ENCODE peak calls at places on chromosomes 1 and 21, in six cellular contexts. A is mucosa of descending colon; U is MM.1S; O is GM20000; B is CD8-positive, alpha-beta T cell; Q is uterus. T is an unnamed sample.

GRCh38 chr1:42175314-42176054 is 10.9 kb upstream of the GUCA2A start:
- DNase-seq in U (no peak), B (no peak), O (no peak), Q (no peak), A (no peak), T (no peak)

GRCh38 chr1:66940968-66941367 is 16.2 kb downstream of the MIER1 start:
- DNase-seq in B (no peak), U (no peak), Q (no peak), A (no peak), O (no peak), T (no peak)

GRCh38 chr1:63135174-63135512 is 187.2 kb upstream of the FOXD3 start:
- DNase-seq in Q (no peak), A (no peak), U (no peak), O (no peak), B (no peak), T (no peak)

GRCh38 chr1:198892065-198892464 is 253.2 kb downstream of the PTPRC start:
- DNase-seq in A (no peak), O (no peak), Q (no peak), B (no peak), U (no peak), T (no peak)

GRCh38 chr1:78286686-78287085 is 204.1 kb upstream of the PTGFR start:
- DNase-seq in O (no peak), Q (no peak), A (no peak), U (no peak), B (no peak), T (no peak)

GRCh38 chr1:88736633-88737248 is 52.7 kb downstream of the PKN2 start:
- DNase-seq in B (no peak), U (peak), A (no peak), O (no peak), Q (no peak), T (no peak)

GRCh38 chr1:89725016-89725380 is 92.1 kb downstream of the LRRC8C start:
- DNase-seq in Q (no peak), O (no peak), B (no peak), U (no peak), A (no peak), T (no peak)

GRCh38 chr1:41673355-41673754 is 188.9 kb upstream of the EDN2 start:
- DNase-seq in B (peak), U (peak), A (no peak), Q (no peak), O (peak), T (peak)

GRCh38 chr1:29956343-29957030 is 720.2 kb downstream of the PTPRU start:
- DNase-seq in A (no peak), Q (no peak), U (no peak), B (no peak), O (no peak), T (no peak)

GRCh38 chr1:233066087-233066486 is 115.7 kb downstream of the NTPCR start:
- DNase-seq in Q (no peak), O (no peak), B (no peak), U (no peak), A (no peak), T (no peak)

GRCh38 chr21:44802396-44803153 is 955 bp upstream of the UBE2G2 start:
- DNase-seq in B (no peak), O (peak), U (peak), A (no peak), Q (no peak), T (no peak)

GRCh38 chr21:46116189-46116845 is 18.4 kb downstream of the COL6A2 start:
- DNase-seq in U (no peak), Q (peak), A (peak), B (no peak), O (no peak), T (no peak)

GRCh38 chr1:43711524-43712386 is 4.4 kb downstream of the ST3GAL3 start:
- DNase-seq in A (no peak), B (no peak), O (no peak), U (peak), Q (no peak), T (no peak)

GRCh38 chr1:2545754-2546514 is 10.2 kb upstream of the TNFRSF14 start:
- DNase-seq in Q (peak), A (peak), O (peak), U (peak), B (peak), T (peak)

GRCh38 chr1:92475029-92475428 is 11.7 kb downstream of the GFI1 start:
- DNase-seq in U (no peak), Q (no peak), A (no peak), B (no peak), O (no peak), T (no peak)

GRCh38 chr1:234710381-234710780 is 100.4 kb upstream of the IRF2BP2 start:
- DNase-seq in B (no peak), Q (no peak), U (no peak), O (no peak), A (no peak), T (no peak)

GRCh38 chr21:29332461-29333354 is 34.0 kb downstream of the BACH1 start:
- DNase-seq in Q (no peak), A (no peak), O (no peak), B (no peak), U (no peak), T (no peak)

GRCh38 chr21:29334717-29335428 is 36.2 kb downstream of the BACH1 start:
- DNase-seq in B (no peak), A (no peak), U (no peak), Q (no peak), O (no peak), T (no peak)

GRCh38 chr21:29333355-29333746 is 34.6 kb downstream of the BACH1 start:
- DNase-seq in Q (no peak), U (no peak), A (no peak), O (no peak), B (no peak), T (no peak)

GRCh38 chr21:29338256-29338655 is 39.5 kb downstream of the BACH1 start:
- DNase-seq in B (no peak), A (no peak), O (no peak), Q (no peak), U (no peak), T (no peak)

DNA sequence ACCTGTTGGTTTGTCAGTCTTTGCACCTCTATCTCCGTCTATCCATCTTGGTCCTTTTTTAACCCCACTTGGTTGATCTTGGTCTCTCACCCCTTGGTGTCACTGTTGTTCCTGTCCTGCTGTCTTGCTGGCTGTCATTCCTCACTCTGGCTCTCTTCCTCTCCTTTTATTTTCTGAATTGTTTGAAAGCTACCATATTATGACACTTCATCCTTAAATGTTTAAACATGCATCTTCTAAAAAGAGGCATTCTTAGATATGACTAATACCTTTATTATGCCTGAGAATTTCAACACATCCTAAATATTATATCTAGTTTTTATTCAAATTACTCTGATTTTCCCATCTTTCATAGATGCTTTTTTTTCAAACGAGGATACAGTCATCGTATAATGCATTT is 37.0 kb downstream of the BACH1 start:
- DNase-seq in O (no peak), A (no peak), B (no peak), U (no peak), Q (no peak), T (no peak)
- TF ChIP-seq CTCF in O (no peak), A (no peak), B (no peak), U (no peak), Q (no peak), T (no peak)

GRCh38 chr1:96721053-96721381 is 567 bp upstream of the PTBP2 start:
- DNase-seq in A (no peak), Q (no peak), U (no peak), O (peak), B (no peak), T (no peak)

GRCh38 chr1:96722161-96722908 is 751 bp downstream of the PTBP2 start:
- DNase-seq in O (no peak), B (no peak), U (peak), A (peak), Q (peak), T (peak)

GRCh38 chr1:96723372-96723771 is 1.8 kb downstream of the PTBP2 start:
- DNase-seq in B (no peak), O (no peak), U (no peak), Q (no peak), A (no peak), T (no peak)

GRCh38 chr1:96721382-96722160 is at the start of gene PTBP2:
- DNase-seq in O (peak), B (peak), A (peak), Q (peak), U (peak), T (peak)
- TF ChIP-seq CTCF in O (no peak), B (no peak), A (no peak), Q (peak), U (no peak), T (no peak)

GRCh38 chr1:55503663-55504305 is 288.6 kb upstream of the USP24 start:
- DNase-seq in A (no peak), B (no peak), Q (no peak), O (no peak), U (no peak), T (no peak)

GRCh38 chr1:55506686-55507577 is 291.8 kb upstream of the USP24 start:
- DNase-seq in B (no peak), U (no peak), Q (no peak), O (no peak), A (peak), T (no peak)

GRCh38 chr1:55507578-55507931 is 292.4 kb upstream of the USP24 start:
- DNase-seq in B (no peak), O (no peak), A (no peak), U (no peak), Q (no peak), T (no peak)

GRCh38 chr1:55505326-55505725 is 290.2 kb upstream of the USP24 start:
- DNase-seq in O (no peak), A (no peak), Q (no peak), B (no peak), U (no peak), T (no peak)

GRCh38 chr1:55504306-55504706 is 289.1 kb upstream of the USP24 start:
- DNase-seq in U (no peak), B (no peak), O (no peak), Q (no peak), A (peak), T (no peak)
- TF ChIP-seq CTCF in U (no peak), B (no peak), O (no peak), Q (no peak), A (no peak), T (no peak)

DNA sequence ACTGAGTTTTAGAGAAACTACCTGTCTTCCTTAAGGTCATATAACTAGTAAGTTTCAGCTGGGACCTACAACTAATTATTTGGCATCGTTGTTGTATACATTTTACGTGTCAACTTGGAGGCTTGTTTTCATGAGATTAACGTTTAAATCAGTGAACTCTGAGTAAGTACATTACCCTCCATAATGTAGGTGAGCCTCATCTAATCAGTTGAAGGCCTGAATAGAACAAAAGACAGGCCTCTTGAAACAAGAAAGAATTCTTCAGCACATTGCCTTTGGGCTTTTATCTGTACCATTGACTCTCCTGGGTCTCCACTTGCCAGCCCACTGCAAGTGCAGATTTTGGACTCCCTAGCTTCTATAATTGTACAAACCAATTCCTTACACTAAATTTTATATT is 364.6 kb downstream of the ADGRL2 start:
- DNase-seq in U (no peak), Q (no peak), O (no peak), B (no peak), A (no peak), T (no peak)
- TF ChIP-seq CTCF in U (no peak), Q (no peak), O (no peak), B (no peak), A (no peak), T (no peak)

DNA sequence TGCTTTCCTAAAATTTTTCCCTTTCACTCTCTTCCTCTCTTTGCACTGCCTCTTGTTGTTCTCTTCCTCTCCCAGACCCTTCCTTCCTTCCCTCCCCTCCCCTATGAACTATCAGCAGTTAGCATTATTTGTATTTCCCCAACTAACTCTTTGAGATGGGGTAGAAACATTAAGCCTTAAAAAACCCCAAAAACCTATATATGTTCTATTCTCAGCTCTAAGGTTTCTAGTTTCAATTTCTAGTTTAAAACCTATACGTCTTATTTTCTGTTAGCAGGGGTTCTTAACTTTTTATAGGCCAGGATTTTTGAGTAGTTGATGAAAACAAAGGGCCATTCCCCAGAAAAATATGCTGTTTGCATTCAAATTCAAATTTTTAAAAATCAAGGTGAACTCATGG is 289.3 kb downstream of the PTBP2 start:
- DNase-seq in U (no peak), Q (no peak), O (no peak), A (no peak), B (no peak), T (no peak)
- TF ChIP-seq CTCF in U (no peak), Q (no peak), O (no peak), A (no peak), B (no peak), T (no peak)

GRCh38 chr1:243885806-243886205 is 35.8 kb upstream of the AKT3 start:
- DNase-seq in B (no peak), O (no peak), A (no peak), Q (no peak), U (no peak), T (no peak)

GRCh38 chr1:243896313-243896712 is 46.3 kb upstream of the AKT3 start:
- DNase-seq in O (no peak), A (no peak), B (no peak), U (no peak), Q (no peak), T (no peak)

GRCh38 chr1:243884603-243885002 is 34.6 kb upstream of the AKT3 start:
- DNase-seq in O (no peak), B (no peak), A (no peak), U (no peak), Q (no peak), T (no peak)

DNA sequence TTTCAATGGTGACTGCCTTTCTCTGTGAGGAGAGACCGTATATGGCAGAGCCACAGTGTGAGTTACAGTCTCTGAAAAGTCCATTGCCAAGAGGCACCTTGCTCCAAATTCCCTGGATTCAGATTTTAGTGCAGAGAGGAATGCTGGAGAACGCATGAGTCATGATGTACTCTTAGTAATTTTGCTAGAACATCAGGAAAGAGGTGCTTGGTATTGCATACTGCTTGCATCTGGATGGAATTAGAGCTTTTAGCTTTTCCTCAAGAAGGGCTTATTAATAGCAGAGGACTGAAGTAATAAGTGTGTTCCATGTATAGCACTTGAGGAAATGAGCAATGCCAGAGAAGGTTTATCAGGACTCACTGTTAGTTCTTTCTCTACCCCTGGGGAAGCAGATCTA is 40.5 kb upstream of the AKT3 start:
- DNase-seq in O (no peak), U (no peak), A (no peak), B (no peak), Q (no peak), T (no peak)
- TF ChIP-seq CTCF in O (no peak), U (no peak), A (no peak), B (no peak), Q (no peak), T (no peak)

GRCh38 chr1:171934664-171935063 is 93.4 kb downstream of the DNM3 start:
- DNase-seq in U (no peak), B (no peak), A (no peak), O (no peak), Q (no peak), T (no peak)

GRCh38 chr1:171931752-171932151 is 90.5 kb downstream of the DNM3 start:
- DNase-seq in U (no peak), O (no peak), Q (no peak), B (no peak), A (no peak), T (no peak)

GRCh38 chr1:171935086-171935485 is 93.8 kb downstream of the DNM3 start:
- DNase-seq in O (no peak), B (no peak), U (no peak), A (no peak), Q (no peak), T (no peak)

DNA sequence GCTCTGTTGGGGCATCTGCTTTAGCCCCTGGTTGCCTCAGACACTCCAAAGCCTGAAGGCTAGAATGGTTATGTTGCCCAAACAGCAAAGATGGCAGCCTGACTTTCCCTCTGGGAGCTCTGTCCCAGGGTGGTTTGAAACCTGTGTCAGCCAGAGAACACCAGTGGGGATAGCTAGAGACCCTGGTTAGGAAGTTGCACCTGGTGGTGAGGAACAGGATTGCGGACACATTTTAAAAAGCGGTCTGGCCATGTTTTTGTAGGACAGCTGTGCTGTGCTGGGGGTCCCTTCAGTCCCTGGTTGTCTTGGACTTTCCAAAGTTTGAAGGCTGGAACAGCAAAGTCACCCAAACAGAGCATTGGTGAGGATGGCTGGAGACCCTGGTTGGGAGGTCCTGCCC is 87.8 kb downstream of the DNM3 start:
- DNase-seq in B (no peak), O (no peak), A (no peak), Q (no peak), U (no peak), T (no peak)
- TF ChIP-seq CTCF in B (no peak), O (no peak), A (no peak), Q (no peak), U (peak), T (no peak)

DNA sequence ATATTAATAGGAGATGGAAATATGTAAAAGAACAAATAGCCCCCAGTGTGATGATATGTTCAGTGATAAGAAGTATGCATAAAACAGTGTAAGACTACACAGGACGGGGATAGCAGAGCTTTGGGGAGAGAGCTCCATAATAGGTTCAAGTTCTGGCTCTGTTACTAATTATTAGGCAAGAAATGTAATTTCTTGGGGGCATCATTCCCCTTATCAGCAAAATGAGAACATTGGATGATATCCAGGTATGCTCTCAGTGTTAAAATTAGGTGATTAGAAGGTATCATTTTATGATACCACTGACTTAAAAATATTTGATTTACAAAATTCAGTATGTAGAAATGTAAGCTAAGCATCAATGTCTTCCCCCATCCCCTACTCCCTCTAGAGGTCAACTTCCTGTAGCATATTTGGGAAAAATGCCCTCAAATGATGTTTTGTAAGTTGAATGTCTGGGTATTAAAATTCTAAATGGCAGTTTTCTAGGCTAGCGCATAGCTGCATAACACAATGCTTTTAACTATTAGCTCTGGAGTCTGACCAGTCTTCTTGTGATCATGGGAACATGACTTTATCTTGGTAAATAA is 585.7 kb upstream of the CAMK1G start:
- DNase-seq in A (no peak), Q (no peak), U (no peak), B (no peak), O (no peak), T (no peak)
- TF ChIP-seq CTCF in A (no peak), Q (no peak), U (peak), B (no peak), O (no peak), T (peak)

GRCh38 chr1:179774033-179774432 is 30.9 kb downstream of the FAM163A start:
- DNase-seq in O (no peak), Q (no peak), A (no peak), U (peak), B (no peak), T (no peak)

GRCh38 chr1:179771509-179771908 is 28.4 kb downstream of the FAM163A start:
- DNase-seq in U (no peak), O (no peak), Q (no peak), A (no peak), B (no peak), T (no peak)

GRCh38 chr1:179773264-179773663 is 30.2 kb downstream of the FAM163A start:
- DNase-seq in O (no peak), B (no peak), Q (no peak), A (no peak), U (no peak), T (no peak)

GRCh38 chr1:179767996-179768395 is 24.9 kb downstream of the FAM163A start:
- DNase-seq in A (no peak), U (no peak), O (no peak), Q (no peak), B (no peak), T (no peak)

GRCh38 chr1:179770887-179771502 is 27.9 kb downstream of the FAM163A start:
- DNase-seq in B (no peak), U (no peak), A (no peak), O (no peak), Q (no peak), T (no peak)
- TF ChIP-seq CTCF in B (no peak), U (no peak), A (no peak), O (no peak), Q (no peak), T (no peak)

T was measured in GM13977.